ENCODE peak calls at places on chromosome X, in four cellular contexts. Q is heart left ventricle; Z is naive thymus-derived CD4-positive, alpha-beta T cell; K is sigmoid colon. H is an unnamed sample. For H3K36me3, the result is how much of the 10 kb centered on the place peaks cover.

GRCh38 chrX:27336466-27337091 is 126.6 kb downstream of the PPP4R3C start:
- DNase-seq in Q (no peak), Z (no peak), K (no peak), H (no peak)

GRCh38 chrX:10875995-10876394 is 235.1 kb upstream of the HCCS start:
- DNase-seq in Q (no peak), Z (no peak), K (no peak), H (no peak)

GRCh38 chrX:42075032-42075431 is 151.7 kb upstream of the CASK start:
- DNase-seq in Q (no peak), Z (no peak), K (no peak), H (no peak)

GRCh38 chrX:108235990-108236389 is 144.4 kb downstream of the ATG4A start:
- DNase-seq in Q (no peak), Z (no peak), K (no peak), H (no peak)

GRCh38 chrX:3713225-3713936 is at the start of gene PRKX:
- DNase-seq in Q (peak), Z (peak), K (peak), H (peak)

GRCh38 chrX:9788908-9789307 is 2.7 kb downstream of the SHROOM2 start:
- DNase-seq in Q (no peak), Z (no peak), K (no peak), H (no peak)

GRCh38 chrX:44731160-44731559 is 112.7 kb upstream of the DUSP21 start:
- DNase-seq in Q (no peak), Z (no peak), K (no peak), H (no peak)

GRCh38 chrX:119230850-119231249 is 5.2 kb upstream of the PGRMC1 start:
- DNase-seq in Q (no peak), Z (no peak), K (no peak), H (no peak)

GRCh38 chrX:51837926-51838325 is 55.5 kb upstream of the MAGED1 start:
- DNase-seq in Q (peak), Z (no peak), K (peak), H (no peak)

GRCh38 chrX:136646602-136647239 is 1.2 kb upstream of the CD40LG start:
- DNase-seq in Q (no peak), Z (peak), K (no peak), H (no peak)

GRCh38 chrX:36443007-36443406 is 523.5 kb downstream of the CFAP47 start:
- DNase-seq in Q (no peak), Z (no peak), K (no peak), H (no peak)

GRCh38 chrX:151386838-151387459 is 10.1 kb upstream of the VMA21 start:
- DNase-seq in Q (no peak), Z (no peak), K (peak), H (no peak)

GRCh38 chrX:65406532-65406931 is 128.1 kb downstream of the LAS1L start:
- DNase-seq in Q (no peak), Z (peak), K (no peak), H (no peak)

GRCh38 chrX:118807151-118808017 is 16.2 kb upstream of the ZCCHC12 start:
- DNase-seq in Q (no peak), Z (peak), K (no peak), H (no peak)

GRCh38 chrX:125681507-125681906 is 361.8 kb downstream of the TEX13C start:
- DNase-seq in Q (no peak), Z (no peak), K (no peak), H (no peak)

GRCh38 chrX:51336584-51336983 is 4.0 kb downstream of the NUDT10 start:
- DNase-seq in Q (no peak), Z (peak), K (no peak), H (no peak)

GRCh38 chrX:142686653-142687283 is 339.0 kb upstream of the SPANXN4 start:
- DNase-seq in Q (no peak), Z (no peak), K (no peak), H (no peak)

GRCh38 chrX:18995216-18995615 is 11.3 kb upstream of the PHKA2 start:
- DNase-seq in Q (no peak), Z (no peak), K (no peak), H (no peak)

GRCh38 chrX:103248553-103248952 is 6.4 kb downstream of the TCEAL8 start:
- DNase-seq in Q (no peak), Z (no peak), K (no peak), H (no peak)

GRCh38 chrX:44997282-44997813 is 124.4 kb downstream of the KDM6A start:
- DNase-seq in Q (no peak), Z (no peak), K (no peak), H (no peak)

GRCh38 chrX:13093489-13094140 is 49.2 kb upstream of the FAM9C start:
- DNase-seq in Q (no peak), Z (peak), K (no peak), H (no peak)

GRCh38 chrX:1411331-1411730 is 19.4 kb upstream of the SLC25A6 start:
- DNase-seq in Q (peak), Z (no peak), K (peak), H (no peak)

GRCh38 chrX:22135994-22136684 is 104.0 kb downstream of the PHEX start:
- DNase-seq in Q (no peak), Z (no peak), K (no peak), H (no peak)

GRCh38 chrX:150364347-150365050 is 1.4 kb downstream of the MAMLD1 start:
- DNase-seq in Q (no peak), Z (no peak), K (no peak), H (peak)

GRCh38 chrX:37912286-37912685 is 64.9 kb upstream of the DYNLT3 start:
- DNase-seq in Q (no peak), Z (no peak), K (no peak), H (no peak)

GRCh38 chrX:150548684-150549083 is 19.7 kb upstream of the MTM1 start:
- DNase-seq in Q (no peak), Z (no peak), K (no peak), H (no peak)

GRCh38 chrX:38805294-38806053 is 4.2 kb downstream of the MID1IP1 start:
- DNase-seq in Q (peak), Z (peak), K (peak), H (peak)

GRCh38 chrX:133966199-133966598 is 19.2 kb downstream of the GPC3 start:
- DNase-seq in Q (no peak), Z (no peak), K (no peak), H (no peak)

GRCh38 chrX:48613502-48614160 is 16.3 kb downstream of the WDR13 start:
- DNase-seq in Q (no peak), Z (no peak), K (peak), H (no peak)

GRCh38 chrX:11419102-11419501 is 125.9 kb downstream of the AMELX start:
- DNase-seq in Q (no peak), Z (no peak), K (no peak), H (no peak)

GRCh38 chrX:14963447-14964236 is 90.4 kb downstream of the MOSPD2 start:
- DNase-seq in Q (no peak), Z (no peak), K (no peak), H (no peak)

GRCh38 chrX:70029790-70030189 is 19.9 kb downstream of the AWAT2 start:
- DNase-seq in Q (no peak), Z (no peak), K (no peak), H (no peak)

GRCh38 chrX:115494133-115494532 is 66.8 kb upstream of the PLS3 start:
- DNase-seq in Q (no peak), Z (no peak), K (no peak), H (no peak)

GRCh38 chrX:122579036-122579435 is 605.0 kb upstream of the GRIA3 start:
- DNase-seq in Q (no peak), Z (no peak), K (no peak), H (no peak)

GRCh38 chrX:13149702-13150101 is 105.3 kb upstream of the FAM9C start:
- DNase-seq in Q (no peak), Z (no peak), K (no peak), H (no peak)

GRCh38 chrX:69361286-69361926 is 142.7 kb upstream of the NALF2 start:
- DNase-seq in Q (no peak), Z (no peak), K (no peak), H (peak)

GRCh38 chrX:39470588-39471155 is 627.1 kb downstream of the BCOR start:
- DNase-seq in Q (no peak), Z (no peak), K (peak), H (no peak)

GRCh38 chrX:15468036-15468435 is 25.1 kb downstream of the PIR start:
- DNase-seq in Q (no peak), Z (no peak), K (no peak), H (peak)

GRCh38 chrX:18415386-18415785 is 10.0 kb upstream of the CDKL5 start:
- DNase-seq in Q (no peak), Z (no peak), K (no peak), H (no peak)

GRCh38 chrX:2708601-2709200 is 17.6 kb downstream of the CD99 start:
- DNase-seq in Q (no peak), Z (no peak), K (no peak), H (no peak)
- H3K36me3 ChIP-seq in Q (under half), Z (under half), K (under half), H (under half)

DNA sequence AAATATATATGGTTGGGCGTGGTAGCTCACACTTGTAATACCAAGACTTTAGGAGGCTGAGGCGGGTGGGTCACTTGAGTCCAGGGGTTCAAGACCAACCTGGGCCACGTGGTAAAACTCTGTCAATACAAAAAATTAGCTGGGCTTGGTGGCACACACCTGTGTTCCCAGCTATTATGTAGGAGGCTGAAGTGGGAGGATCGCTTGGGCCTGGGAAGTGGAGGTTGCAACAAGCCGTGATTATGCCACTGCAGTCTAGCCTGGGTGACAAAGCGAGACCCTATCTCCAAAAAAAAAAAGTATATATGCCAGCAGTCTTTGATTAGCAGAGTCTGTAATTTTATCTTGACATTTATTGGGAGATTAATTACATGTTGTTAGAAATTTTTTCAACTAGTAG is 8.7 kb downstream of the EIF2S3 start:
- DNase-seq in Q (no peak), Z (no peak), K (no peak), H (no peak)
- H3K36me3 ChIP-seq in Q (under half), Z (under half), K (under half), H (half or more)

GRCh38 chrX:317424-318067 is 1.1 kb downstream of the GTPBP6 start:
- DNase-seq in Q (no peak), Z (no peak), K (no peak), H (no peak)
- H3K36me3 ChIP-seq in Q (under half), Z (under half), K (under half), H (under half)

DNA sequence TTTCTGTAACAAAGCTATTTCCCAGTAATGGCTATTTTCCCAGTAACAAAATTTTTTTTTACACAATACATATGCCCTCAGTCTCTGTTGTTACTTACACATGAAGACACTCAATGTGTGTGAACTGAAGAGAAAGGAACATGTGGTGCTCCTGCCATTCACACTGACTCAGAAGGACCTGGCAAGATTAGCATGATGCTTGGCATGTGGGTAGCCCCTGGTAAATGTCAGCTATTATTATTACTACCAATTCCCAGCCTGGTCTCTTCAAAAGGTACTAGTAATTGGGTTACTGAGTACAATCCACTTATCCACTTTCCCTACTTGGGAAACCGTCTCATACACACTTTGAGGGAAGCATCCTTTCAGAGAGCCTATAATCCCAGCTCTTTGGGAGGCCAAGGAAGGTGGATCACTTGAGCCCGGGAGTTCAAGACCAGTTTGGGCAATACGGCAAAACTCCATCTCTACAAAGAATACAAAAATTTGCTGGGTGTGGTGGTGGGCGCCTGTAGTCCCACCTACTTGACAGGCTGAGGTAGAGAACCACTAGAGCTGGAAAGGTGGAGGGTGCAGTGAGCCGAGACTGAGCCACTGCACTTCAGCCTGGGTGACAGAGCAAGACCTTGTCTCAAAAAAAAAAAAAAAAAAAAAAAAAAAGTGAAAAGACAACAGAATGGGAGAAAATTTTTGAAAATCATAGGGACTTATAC is 14.6 kb downstream of the RBBP7 start:
- DNase-seq in Q (no peak), Z (no peak), K (no peak), H (no peak)
- H3K36me3 ChIP-seq in Q (half or more), Z (under half), K (under half), H (under half)

GRCh38 chrX:31200430-31200829 is 128.6 kb upstream of the FTHL17 start:
- DNase-seq in Q (no peak), Z (no peak), K (no peak), H (no peak)
- H3K36me3 ChIP-seq in Q (half or more), Z (under half), K (under half), H (under half)

DNA sequence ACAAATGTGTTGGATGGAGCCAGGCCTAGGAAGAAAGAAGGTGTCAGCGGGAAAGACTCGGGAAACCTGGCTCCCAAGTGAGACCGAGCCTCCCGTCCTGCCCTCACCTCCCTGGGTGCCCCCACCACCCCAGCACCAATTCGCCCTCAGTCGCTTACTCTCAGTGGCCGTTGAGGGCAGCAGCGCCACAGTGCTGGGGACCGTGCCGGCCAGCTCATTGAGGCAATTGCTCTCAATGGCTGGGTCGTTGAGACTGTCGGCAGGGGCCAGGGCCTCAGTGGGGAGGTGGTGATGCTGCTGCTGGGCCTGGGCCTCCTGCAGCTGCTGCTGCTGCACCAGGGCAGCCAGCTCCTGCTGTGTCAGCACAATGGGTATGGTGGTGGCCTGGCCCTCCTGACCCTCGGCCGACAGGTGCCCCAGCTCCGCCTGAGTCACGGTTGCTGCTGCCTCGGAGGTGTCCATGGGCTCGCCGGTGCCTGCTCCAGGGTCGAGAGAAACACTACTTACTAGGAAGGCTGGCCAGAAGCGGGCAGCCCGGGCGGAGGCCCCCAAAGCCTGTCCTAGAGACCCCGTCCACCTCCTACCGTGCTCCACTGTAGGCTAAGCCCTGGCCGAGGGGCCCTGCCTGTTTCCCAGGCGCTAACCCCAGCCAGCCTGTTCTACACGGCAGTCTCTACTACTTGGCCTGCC is 7.4 kb upstream of the RENBP start:
- DNase-seq in Q (no peak), Z (no peak), K (no peak), H (no peak)
- H3K36me3 ChIP-seq in Q (half or more), Z (under half), K (under half), H (half or more)

GRCh38 chrX:71563921-71564320 is 14.3 kb upstream of the GCNA start:
- DNase-seq in Q (no peak), Z (no peak), K (no peak), H (no peak)

GRCh38 chrX:71565634-71566033 is 12.6 kb upstream of the GCNA start:
- DNase-seq in Q (no peak), Z (no peak), K (no peak), H (no peak)
- H3K36me3 ChIP-seq in Q (half or more), Z (half or more), K (under half), H (half or more)

GRCh38 chrX:47198026-47198686 is 4.5 kb downstream of the UBA1 start:
- DNase-seq in Q (no peak), Z (no peak), K (no peak), H (no peak)
- H3K36me3 ChIP-seq in Q (half or more), Z (under half), K (under half), H (half or more)

DNA sequence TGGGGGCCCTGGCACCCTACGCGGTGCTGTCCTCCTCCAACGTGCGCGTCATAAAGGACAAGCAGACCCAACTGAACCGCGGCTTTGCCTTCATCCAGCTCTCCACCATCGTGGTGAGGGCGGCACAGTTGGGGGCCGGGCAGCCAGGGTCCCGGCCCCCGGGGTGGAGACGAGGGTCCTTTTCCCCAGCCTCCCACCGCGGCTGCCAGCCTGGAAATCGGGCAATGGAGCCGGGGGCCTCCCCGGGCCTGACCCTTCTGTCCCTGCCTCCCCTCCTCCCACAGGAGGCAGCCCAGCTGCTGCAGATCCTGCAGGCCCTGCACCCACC is 13.7 kb upstream of the UBA1 start:
- DNase-seq in Q (no peak), Z (no peak), K (no peak), H (peak)
- H3K36me3 ChIP-seq in Q (half or more), Z (under half), K (under half), H (half or more)

DNA sequence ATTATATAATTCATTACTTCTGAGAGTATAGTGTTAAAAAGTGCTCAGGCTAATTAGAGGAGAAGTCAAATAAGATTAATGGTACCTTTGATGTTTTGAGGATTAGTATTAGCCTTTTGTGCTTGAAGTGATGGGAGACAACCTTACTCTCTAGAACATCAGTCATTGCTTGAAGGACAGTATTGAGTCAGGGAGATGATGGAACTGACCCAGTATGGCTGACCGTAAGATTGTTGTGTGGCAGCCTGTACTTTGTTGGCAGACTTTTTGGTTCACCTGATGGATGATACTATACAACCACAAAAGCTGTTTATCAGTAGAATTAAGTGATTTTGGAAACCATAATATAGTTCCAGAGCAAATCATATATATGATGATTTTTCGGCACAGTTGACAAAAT is 9.9 kb downstream of the OGT start:
- DNase-seq in Q (no peak), Z (no peak), K (no peak), H (no peak)
- H3K36me3 ChIP-seq in Q (half or more), Z (under half), K (under half), H (under half)